ENCODE peak calls at places on chromosome 5, in six cellular contexts. One of them, this sample, is unnamed.

GRCh38 chr5:8458038-8458383 is 589.1 kb downstream of the MTRR start:
- DNase-seq in aorta: no peak
- DNase-seq in ovary: no peak
- DNase-seq in fibroblast of mammary gland: peak
- DNase-seq in AG04450: no peak
- DNase-seq in tibial artery: no peak
- DNase-seq in this sample: peak

GRCh38 chr5:151020304-151021031 is at the start of gene GPX3:
- DNase-seq in tibial artery: peak
- DNase-seq in fibroblast of mammary gland: no peak
- DNase-seq in aorta: peak
- DNase-seq in ovary: peak
- DNase-seq in AG04450: no peak
- DNase-seq in this sample: peak

GRCh38 chr5:133244242-133244641 is 192.4 kb downstream of the HSPA4 start:
- DNase-seq in aorta: peak
- DNase-seq in fibroblast of mammary gland: no peak
- DNase-seq in tibial artery: no peak
- DNase-seq in AG04450: no peak
- DNase-seq in ovary: no peak
- DNase-seq in this sample: peak

GRCh38 chr5:65742565-65743231 is 20.7 kb downstream of the NLN start:
- DNase-seq in tibial artery: no peak
- DNase-seq in ovary: no peak
- DNase-seq in fibroblast of mammary gland: peak
- DNase-seq in AG04450: peak
- DNase-seq in aorta: no peak
- DNase-seq in this sample: peak

GRCh38 chr5:142770650-142771609 is 753 bp downstream of the ARHGAP26 start:
- DNase-seq in fibroblast of mammary gland: peak
- DNase-seq in aorta: peak
- DNase-seq in tibial artery: peak
- DNase-seq in AG04450: no peak
- DNase-seq in ovary: peak
- DNase-seq in this sample: peak

GRCh38 chr5:88883059-88883565 is at the start of gene MEF2C:
- DNase-seq in AG04450: peak
- DNase-seq in fibroblast of mammary gland: peak
- DNase-seq in ovary: peak
- DNase-seq in tibial artery: peak
- DNase-seq in aorta: peak
- DNase-seq in this sample: peak

GRCh38 chr5:61625682-61626620 is 293.9 kb downstream of the ZSWIM6 start:
- DNase-seq in AG04450: no peak
- DNase-seq in tibial artery: peak
- DNase-seq in ovary: peak
- DNase-seq in fibroblast of mammary gland: peak
- DNase-seq in aorta: peak
- DNase-seq in this sample: peak

GRCh38 chr5:85591311-85591710 is 1026.4 kb upstream of the COX7C start:
- DNase-seq in ovary: no peak
- DNase-seq in AG04450: no peak
- DNase-seq in tibial artery: no peak
- DNase-seq in aorta: no peak
- DNase-seq in fibroblast of mammary gland: no peak
- DNase-seq in this sample: no peak

DNA sequence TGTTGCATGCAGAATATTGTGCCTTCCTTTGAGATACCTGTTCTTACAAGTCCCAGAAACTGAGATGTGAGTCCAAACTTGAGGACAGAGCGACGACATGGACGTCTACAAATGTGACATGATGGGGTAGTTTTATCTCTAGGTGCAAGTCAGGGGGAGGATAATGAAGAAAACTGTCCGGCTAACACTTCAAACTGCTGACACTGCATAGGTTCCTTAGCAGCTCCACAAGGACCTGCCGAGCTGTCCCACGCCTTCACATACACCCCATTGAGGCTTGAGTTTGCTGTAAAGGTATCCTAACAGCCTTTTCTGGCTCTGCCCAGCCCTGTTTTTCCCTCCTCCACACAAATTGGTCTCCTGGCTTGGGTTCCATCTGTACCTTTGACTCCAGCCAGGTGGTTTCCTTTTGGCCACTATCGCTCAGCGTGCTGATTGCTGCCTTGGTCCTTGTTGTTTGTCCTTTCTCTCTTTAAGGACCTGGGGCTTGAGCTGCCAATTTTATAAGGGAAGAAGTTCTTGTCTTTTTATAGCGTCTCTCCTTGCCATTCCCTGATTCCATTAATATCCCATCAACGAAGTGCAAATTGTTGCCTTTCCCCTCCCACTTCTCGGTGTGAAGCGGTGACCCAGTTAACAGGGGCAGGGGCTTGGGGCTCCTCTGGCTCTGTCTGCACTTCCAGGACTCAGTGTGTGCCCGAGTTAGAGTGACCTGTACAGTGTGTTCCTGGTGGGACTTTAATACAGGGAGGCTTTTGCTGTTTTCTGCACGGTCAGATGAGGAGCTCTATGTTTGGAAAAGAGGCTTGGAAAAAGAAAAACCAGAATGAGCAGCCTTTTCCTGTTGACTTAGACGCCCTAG is 100.3 kb downstream of the PCSK1 start:
- DNase-seq in aorta: no peak
- DNase-seq in fibroblast of mammary gland: no peak
- DNase-seq in tibial artery: no peak
- DNase-seq in ovary: no peak
- DNase-seq in AG04450: no peak
- DNase-seq in this sample: no peak
- H3K4me3 ChIP-seq in aorta: no peak
- H3K4me3 ChIP-seq in fibroblast of mammary gland: no peak
- H3K4me3 ChIP-seq in tibial artery: peak
- H3K4me3 ChIP-seq in ovary: no peak
- H3K4me3 ChIP-seq in AG04450: no peak
- H3K4me3 ChIP-seq in this sample: no peak

GRCh38 chr5:54883374-54884194 is 101.8 kb downstream of the ESM1 start:
- DNase-seq in ovary: peak
- DNase-seq in fibroblast of mammary gland: peak
- DNase-seq in aorta: peak
- DNase-seq in AG04450: no peak
- DNase-seq in tibial artery: peak
- DNase-seq in this sample: peak

GRCh38 chr5:54882101-54882500 is 103.3 kb downstream of the ESM1 start:
- DNase-seq in aorta: no peak
- DNase-seq in tibial artery: no peak
- DNase-seq in AG04450: no peak
- DNase-seq in ovary: no peak
- DNase-seq in fibroblast of mammary gland: no peak
- DNase-seq in this sample: no peak

GRCh38 chr5:54882841-54883240 is 102.6 kb downstream of the ESM1 start:
- DNase-seq in aorta: no peak
- DNase-seq in ovary: no peak
- DNase-seq in tibial artery: no peak
- DNase-seq in fibroblast of mammary gland: no peak
- DNase-seq in AG04450: no peak
- DNase-seq in this sample: no peak

GRCh38 chr5:54885636-54886035 is 99.8 kb downstream of the ESM1 start:
- DNase-seq in aorta: no peak
- DNase-seq in AG04450: no peak
- DNase-seq in tibial artery: no peak
- DNase-seq in fibroblast of mammary gland: no peak
- DNase-seq in ovary: no peak
- DNase-seq in this sample: no peak

GRCh38 chr5:54884195-54884536 is 101.2 kb downstream of the ESM1 start:
- DNase-seq in aorta: no peak
- DNase-seq in ovary: no peak
- DNase-seq in AG04450: no peak
- DNase-seq in tibial artery: no peak
- DNase-seq in fibroblast of mammary gland: no peak
- DNase-seq in this sample: no peak
- H3K4me3 ChIP-seq in aorta: peak
- H3K4me3 ChIP-seq in ovary: peak
- H3K4me3 ChIP-seq in AG04450: peak
- H3K4me3 ChIP-seq in tibial artery: peak
- H3K4me3 ChIP-seq in fibroblast of mammary gland: no peak
- H3K4me3 ChIP-seq in this sample: peak

DNA sequence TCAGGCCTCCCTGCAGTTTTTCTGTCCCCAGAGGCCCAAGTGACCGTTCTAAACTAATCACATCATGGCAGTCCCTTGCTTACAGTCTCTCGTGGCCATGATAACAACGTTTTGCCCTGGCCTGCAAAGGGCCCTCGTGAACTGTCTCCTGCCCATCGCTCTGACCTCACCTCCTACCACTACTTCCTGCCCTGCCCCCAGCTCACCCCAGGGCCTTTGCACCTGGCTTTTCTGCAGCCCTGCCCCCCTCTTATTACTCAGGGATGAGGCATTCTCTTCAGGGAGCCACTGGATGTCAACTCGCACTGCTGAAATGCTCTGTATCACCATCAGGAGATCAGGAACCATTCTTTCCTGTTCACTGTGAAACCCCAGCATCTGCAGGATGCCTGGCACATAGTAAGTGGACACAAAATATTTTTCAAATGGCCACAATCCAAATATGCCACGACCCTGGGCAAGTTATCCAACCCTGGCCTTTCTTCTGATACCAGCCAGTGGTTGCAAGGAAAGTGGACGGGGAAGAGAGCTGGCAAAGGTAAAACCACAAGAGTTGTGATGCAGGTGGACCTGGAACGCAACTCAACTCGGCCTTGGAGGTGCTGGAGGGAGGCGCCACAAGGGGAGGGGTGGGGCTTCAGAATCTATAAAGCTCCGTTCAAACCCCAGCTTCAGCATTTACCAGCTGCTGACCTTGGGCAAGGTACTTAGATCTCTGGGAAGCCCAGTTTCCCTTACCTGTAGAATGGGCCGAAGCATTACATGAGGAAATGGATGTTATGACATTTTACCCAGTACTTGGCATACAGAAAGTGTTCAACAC is 1.7 kb downstream of the SNCB start:
- DNase-seq in tibial artery: no peak
- DNase-seq in ovary: no peak
- DNase-seq in AG04450: no peak
- DNase-seq in fibroblast of mammary gland: no peak
- DNase-seq in aorta: no peak
- DNase-seq in this sample: no peak
- H3K4me3 ChIP-seq in tibial artery: no peak
- H3K4me3 ChIP-seq in ovary: no peak
- H3K4me3 ChIP-seq in AG04450: no peak
- H3K4me3 ChIP-seq in fibroblast of mammary gland: no peak
- H3K4me3 ChIP-seq in aorta: no peak
- H3K4me3 ChIP-seq in this sample: no peak

GRCh38 chr5:93126634-93127033 is 454.4 kb downstream of the NR2F1-AS1 start:
- DNase-seq in tibial artery: no peak
- DNase-seq in ovary: no peak
- DNase-seq in fibroblast of mammary gland: peak
- DNase-seq in AG04450: peak
- DNase-seq in aorta: no peak
- DNase-seq in this sample: peak
- H3K4me3 ChIP-seq in tibial artery: no peak
- H3K4me3 ChIP-seq in ovary: no peak
- H3K4me3 ChIP-seq in fibroblast of mammary gland: no peak
- H3K4me3 ChIP-seq in AG04450: no peak
- H3K4me3 ChIP-seq in aorta: no peak
- H3K4me3 ChIP-seq in this sample: no peak

GRCh38 chr5:124104344-124104743 is 592.4 kb downstream of the CSNK1G3 start:
- DNase-seq in ovary: no peak
- DNase-seq in AG04450: no peak
- DNase-seq in aorta: no peak
- DNase-seq in tibial artery: no peak
- DNase-seq in fibroblast of mammary gland: no peak
- DNase-seq in this sample: no peak
- H3K4me3 ChIP-seq in ovary: no peak
- H3K4me3 ChIP-seq in AG04450: no peak
- H3K4me3 ChIP-seq in aorta: no peak
- H3K4me3 ChIP-seq in tibial artery: no peak
- H3K4me3 ChIP-seq in fibroblast of mammary gland: no peak
- H3K4me3 ChIP-seq in this sample: no peak

GRCh38 chr5:38650540-38651275 is 94.3 kb upstream of the LIFR start:
- DNase-seq in AG04450: no peak
- DNase-seq in tibial artery: no peak
- DNase-seq in aorta: no peak
- DNase-seq in ovary: no peak
- DNase-seq in fibroblast of mammary gland: peak
- DNase-seq in this sample: peak
- H3K4me3 ChIP-seq in AG04450: peak
- H3K4me3 ChIP-seq in tibial artery: no peak
- H3K4me3 ChIP-seq in aorta: no peak
- H3K4me3 ChIP-seq in ovary: no peak
- H3K4me3 ChIP-seq in fibroblast of mammary gland: no peak
- H3K4me3 ChIP-seq in this sample: peak

GRCh38 chr5:53418409-53418808 is 62.0 kb upstream of the FST start:
- DNase-seq in AG04450: no peak
- DNase-seq in aorta: no peak
- DNase-seq in ovary: no peak
- DNase-seq in fibroblast of mammary gland: peak
- DNase-seq in tibial artery: no peak
- DNase-seq in this sample: no peak
- H3K4me3 ChIP-seq in AG04450: no peak
- H3K4me3 ChIP-seq in aorta: no peak
- H3K4me3 ChIP-seq in ovary: no peak
- H3K4me3 ChIP-seq in fibroblast of mammary gland: no peak
- H3K4me3 ChIP-seq in tibial artery: no peak
- H3K4me3 ChIP-seq in this sample: no peak

DNA sequence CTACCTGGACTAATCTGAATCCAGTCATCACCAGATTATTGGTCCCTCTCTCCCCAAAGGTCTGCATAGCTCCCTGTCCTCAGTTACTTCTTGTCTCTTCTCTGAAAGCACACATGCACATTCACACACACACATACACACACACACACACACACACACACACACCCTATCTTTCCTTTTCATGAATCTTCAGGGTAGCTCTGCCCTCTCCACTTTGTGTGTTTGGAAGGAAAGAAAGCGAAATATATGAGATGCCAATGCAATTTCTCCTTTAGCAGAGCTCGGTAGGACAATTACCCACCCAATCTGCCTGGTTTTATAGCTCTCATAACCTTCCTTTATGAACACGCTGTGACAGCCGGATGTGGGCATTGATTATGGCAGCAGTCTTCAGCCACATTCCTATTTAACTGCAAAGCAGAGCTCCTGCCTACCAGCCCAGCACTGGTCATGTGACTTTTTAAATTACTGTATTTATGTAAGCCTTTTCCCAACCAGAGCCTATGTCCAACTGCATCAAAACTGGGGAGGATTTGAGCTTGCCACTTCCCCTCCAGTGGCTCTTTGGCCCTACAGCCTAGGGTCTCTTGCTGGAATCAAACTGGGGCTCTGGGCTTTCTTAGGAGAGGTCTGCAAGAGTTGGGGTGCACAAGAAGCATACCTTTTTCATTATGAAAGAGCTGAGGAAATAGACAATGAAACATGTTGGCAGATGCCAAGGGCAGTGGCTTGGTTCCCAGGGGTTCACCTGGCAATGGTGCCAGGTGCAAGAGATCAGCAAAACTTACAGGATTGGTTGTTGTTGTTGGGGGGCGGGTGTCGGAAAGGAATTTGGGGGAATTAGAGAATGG is 20.8 kb upstream of the MATR3 start:
- DNase-seq in fibroblast of mammary gland: peak
- DNase-seq in tibial artery: no peak
- DNase-seq in aorta: no peak
- DNase-seq in AG04450: no peak
- DNase-seq in ovary: no peak
- DNase-seq in this sample: peak
- H3K4me3 ChIP-seq in fibroblast of mammary gland: no peak
- H3K4me3 ChIP-seq in tibial artery: peak
- H3K4me3 ChIP-seq in aorta: peak
- H3K4me3 ChIP-seq in AG04450: peak
- H3K4me3 ChIP-seq in ovary: no peak
- H3K4me3 ChIP-seq in this sample: no peak

GRCh38 chr5:22567983-22568382 is 285.2 kb downstream of the CDH12 start:
- DNase-seq in AG04450: no peak
- DNase-seq in ovary: no peak
- DNase-seq in tibial artery: no peak
- DNase-seq in fibroblast of mammary gland: no peak
- DNase-seq in aorta: no peak
- DNase-seq in this sample: no peak
- H3K4me3 ChIP-seq in AG04450: no peak
- H3K4me3 ChIP-seq in ovary: no peak
- H3K4me3 ChIP-seq in tibial artery: no peak
- H3K4me3 ChIP-seq in fibroblast of mammary gland: no peak
- H3K4me3 ChIP-seq in aorta: no peak
- H3K4me3 ChIP-seq in this sample: no peak